ENCODE peak calls at places on chromosomes 7 and 10, in four cellular contexts. P is K562, W is HepG2, Y is A549. R is an unnamed sample.

GRCh38 chr7:158279539-158280466 is 307.8 kb downstream of the PTPRN2 start:
- DNase-seq in P (no peak), W (no peak), Y (no peak), R (peak)

GRCh38 chr7:71326596-71326995 is 194.7 kb downstream of the GALNT17 start:
- DNase-seq in P (no peak), W (no peak), Y (no peak), R (no peak)

GRCh38 chr7:74306737-74307469 is 17.7 kb downstream of the CLIP2 start:
- DNase-seq in P (peak), W (no peak), Y (no peak), R (no peak)

GRCh38 chr7:74101061-74101681 is 17.6 kb downstream of the LIMK1 start:
- DNase-seq in P (no peak), W (no peak), Y (no peak), R (no peak)

GRCh38 chr10:76230866-76231257 is 799.4 kb downstream of the LRMDA start:
- DNase-seq in P (no peak), W (no peak), Y (no peak), R (no peak)

GRCh38 chr10:79069325-79070090 is 742 bp downstream of the ZMIZ1 start:
- DNase-seq in P (peak), W (no peak), Y (peak), R (peak)

GRCh38 chr10:51915031-51915542 is 215.7 kb upstream of the CSTF2T start:
- DNase-seq in P (no peak), W (no peak), Y (no peak), R (no peak)

GRCh38 chr7:157089100-157089510 is 49.6 kb upstream of the UBE3C start:
- DNase-seq in P (peak), W (peak), Y (no peak), R (no peak)

GRCh38 chr7:12827920-12828319 is 140.5 kb downstream of the ARL4A start:
- DNase-seq in P (no peak), W (no peak), Y (no peak), R (no peak)

GRCh38 chr10:77036993-77037734 is 600.4 kb downstream of the KCNMA1 start:
- DNase-seq in P (peak), W (peak), Y (peak), R (peak)

GRCh38 chr7:100865971-100866720 is 1.0 kb upstream of the TRIP6 start:
- DNase-seq in P (no peak), W (no peak), Y (no peak), R (no peak)

GRCh38 chr10:74586088-74586585 is 240.3 kb upstream of the KAT6B start:
- DNase-seq in P (peak), W (no peak), Y (peak), R (no peak)

GRCh38 chr7:107958764-107959526 is 44.0 kb downstream of the LAMB1 start:
- DNase-seq in P (no peak), W (no peak), Y (no peak), R (no peak)

GRCh38 chr7:13276977-13277376 is 589.5 kb downstream of the ARL4A start:
- DNase-seq in P (no peak), W (no peak), Y (peak), R (no peak)

GRCh38 chr10:89337493-89337892 is 9.7 kb downstream of the IFIT3 start:
- DNase-seq in P (no peak), W (no peak), Y (peak), R (no peak)

GRCh38 chr7:151137076-151137611 is 30.4 kb downstream of the GBX1 start:
- DNase-seq in P (no peak), W (no peak), Y (no peak), R (peak)

GRCh38 chr7:16345979-16346958 is 75.1 kb downstream of the CRPPA start:
- DNase-seq in P (no peak), W (no peak), Y (peak), R (no peak)
- TF ChIP-seq USF2 in P (no peak), W (no peak), Y (no peak), R (no peak)

DNA sequence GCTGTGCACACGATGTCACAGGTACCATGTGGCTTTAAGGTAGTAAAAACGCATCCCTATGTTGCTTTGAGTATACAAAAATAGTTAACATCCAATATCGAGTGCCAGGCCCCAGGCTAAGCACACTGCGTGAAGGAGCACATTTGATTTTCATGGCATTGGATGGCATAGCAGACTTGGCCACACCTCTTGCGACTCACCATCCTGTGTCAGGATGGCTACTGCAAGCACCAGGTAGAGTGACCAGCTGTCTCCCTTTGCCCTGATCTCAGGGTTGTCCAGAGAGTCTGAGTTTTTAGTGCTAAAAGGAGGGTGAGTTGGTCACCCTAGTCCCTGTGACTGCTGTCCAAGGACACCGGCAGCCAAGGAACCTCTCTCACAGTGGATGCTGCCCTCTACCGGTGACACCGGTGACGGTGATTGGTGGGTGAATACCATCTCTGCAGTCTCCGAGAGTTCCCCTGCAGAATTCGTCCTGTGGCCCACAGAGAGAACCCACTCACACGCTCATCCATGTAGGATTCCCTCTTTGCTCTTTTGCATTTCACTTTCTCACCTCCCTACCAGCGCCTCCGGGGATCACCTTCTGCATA is 76.1 kb downstream of the BICC1 start:
- DNase-seq in P (peak), W (no peak), Y (no peak), R (peak)
- TF ChIP-seq USF2 in P (no peak), W (no peak), Y (no peak), R (no peak)

GRCh38 chr10:27433976-27434375 is 70.1 kb upstream of the RAB18 start:
- DNase-seq in P (no peak), W (no peak), Y (no peak), R (no peak)
- TF ChIP-seq USF2 in P (no peak), W (no peak), Y (no peak), R (no peak)

GRCh38 chr10:65235846-65236245 is 1690.0 kb upstream of the LRRTM3 start:
- DNase-seq in P (no peak), W (no peak), Y (no peak), R (no peak)
- TF ChIP-seq USF2 in P (no peak), W (no peak), Y (no peak), R (no peak)